ENCODE peak calls at places on chromosome 1, in eight cellular contexts. X, I, M, Q, K, B, G and Y are unnamed samples.

GRCh38 chr1:32048440-32048839 is 24.3 kb upstream of the TMEM39B start:
- DNase-seq in K (no peak), M (no peak), B (no peak), X (peak; percentile 53), G (no peak), Q (no peak), I (no peak), Y (no peak)

GRCh38 chr1:29772584-29772983 is 536.3 kb downstream of the PTPRU start:
- DNase-seq in G (no peak), X (no peak), M (no peak), B (no peak), I (no peak), Q (no peak), K (no peak), Y (no peak)

GRCh38 chr1:14281412-14281811 is 317.1 kb upstream of the KAZN start:
- DNase-seq in M (no peak), G (no peak), X (no peak), I (no peak), K (peak; percentile 43), B (no peak), Q (no peak), Y (no peak)

GRCh38 chr1:66351913-66352312 is 182.0 kb upstream of the SGIP1 start:
- DNase-seq in G (peak; percentile 63), K (no peak), M (no peak), I (no peak), X (no peak), Q (no peak), B (no peak), Y (peak; percentile 52)

GRCh38 chr1:4109626-4109940 is 209.5 kb upstream of the C1orf174 start:
- DNase-seq in B (peak; percentile 58), G (no peak), K (no peak), I (no peak), M (no peak), X (no peak), Q (no peak), Y (no peak)

GRCh38 chr1:173329747-173330146 is 122.6 kb upstream of the TNFSF4 start:
- DNase-seq in M (no peak), G (no peak), B (no peak), X (peak; percentile 42), K (peak; percentile 42), Q (no peak), I (no peak), Y (no peak)

GRCh38 chr1:116481934-116482333 is 88.9 kb downstream of the CD58 start:
- DNase-seq in M (no peak), G (no peak), X (no peak), I (no peak), Q (no peak), K (no peak), B (no peak), Y (no peak)

GRCh38 chr1:231731262-231731661 is 104.7 kb downstream of the DISC1 start:
- DNase-seq in M (no peak), I (no peak), Q (no peak), K (no peak), B (no peak), X (no peak), G (no peak), Y (no peak)

GRCh38 chr1:77668924-77669449 is 13.5 kb downstream of the ZZZ3 start:
- DNase-seq in M (no peak), B (no peak), G (no peak), I (no peak), K (peak; percentile 19), Q (no peak), X (no peak), Y (no peak)

GRCh38 chr1:15469836-15470495 is 5.9 kb upstream of the CELA2B start:
- DNase-seq in K (no peak), B (no peak), M (no peak), G (no peak), X (no peak), Q (no peak), I (no peak), Y (no peak)

GRCh38 chr1:64019818-64020217 is 183.6 kb upstream of the UBE2U start:
- DNase-seq in K (peak; percentile 69), M (no peak), G (peak; percentile 15), Q (no peak), I (no peak), X (peak; percentile 77), B (peak; percentile 67), Y (no peak)

GRCh38 chr1:25523512-25523911 is 19.9 kb upstream of the LDLRAP1 start:
- DNase-seq in X (peak; percentile 37), G (no peak), K (peak; percentile 34), M (peak; percentile 70), Q (no peak), I (no peak), B (no peak), Y (no peak)

GRCh38 chr1:244672961-244673695 is 20.2 kb downstream of the DESI2 start:
- DNase-seq in X (peak; percentile 69), K (peak; percentile 65), G (no peak), Q (no peak), I (no peak), B (no peak), M (no peak), Y (no peak)

GRCh38 chr1:76090284-76091180 is 16.0 kb downstream of the ST6GALNAC3 start:
- DNase-seq in Q (no peak), I (no peak), B (no peak), M (no peak), G (no peak), X (no peak), K (no peak), Y (no peak)

GRCh38 chr1:172775598-172776570 is 117.0 kb downstream of the FASLG start:
- DNase-seq in B (no peak), I (no peak), G (no peak), Q (no peak), K (peak; percentile 30), M (no peak), X (peak; percentile 17), Y (no peak)

GRCh38 chr1:3902111-3902511 is 2.0 kb upstream of the C1orf174 start:
- DNase-seq in M (no peak), I (peak; percentile 38), K (no peak), Q (no peak), X (no peak), G (no peak), B (peak; percentile 64), Y (no peak)

GRCh38 chr1:117425050-117425734 is 57.9 kb downstream of the MAN1A2 start:
- DNase-seq in M (no peak), X (no peak), G (no peak), B (no peak), Q (no peak), I (no peak), K (no peak), Y (no peak)

GRCh38 chr1:39525366-39526165 is 34.1 kb downstream of the BMP8A start:
- DNase-seq in I (no peak), K (no peak), X (no peak), G (peak; percentile 79), B (peak; percentile 55), M (no peak), Q (no peak), Y (peak; percentile 75)

GRCh38 chr1:64745181-64745985 is 508 bp downstream of the RAVER2 start:
- DNase-seq in Q (no peak), G (no peak), X (peak; percentile 24), B (peak; percentile 66), M (peak; percentile 24), I (peak; percentile 10), K (peak; percentile 58), Y (no peak)

GRCh38 chr1:87972818-87973217 is 644.1 kb downstream of the LMO4 start:
- DNase-seq in M (no peak), G (no peak), X (no peak), B (no peak), I (no peak), Q (no peak), K (peak; percentile 7), Y (no peak)

GRCh38 chr1:109090415-109091195 is at the start of gene TMEM167B:
- DNase-seq in M (peak; percentile 90), B (peak; percentile 94), K (peak; percentile 96), Q (peak; percentile 61), G (peak; percentile 91), X (peak; percentile 94), I (peak; percentile 74), Y (peak; percentile 80)

GRCh38 chr1:200336111-200336845 is 73.6 kb downstream of the ZNF281 start:
- DNase-seq in M (no peak), Q (no peak), X (peak; percentile 88), G (no peak), K (peak; percentile 47), B (no peak), I (no peak), Y (no peak)